ENCODE peak calls at places on chromosome 2, in ten cellular contexts. One of them, this sample, is unnamed.

GRCh38 chr2:88687384-88687783 is 4.1 kb upstream of the RPIA start:
- DNase-seq in GM19239: no peak
- DNase-seq in C1 segment of cervical spinal cord: no peak
- DNase-seq in epithelial cell of prostate: no peak
- DNase-seq in GM23338: no peak
- DNase-seq in H54: no peak
- DNase-seq in GM23248: no peak
- DNase-seq in AG09309: no peak
- DNase-seq in substantia nigra: no peak
- DNase-seq in progenitor cell of endocrine pancreas: no peak
- DNase-seq in this sample: no peak

GRCh38 chr2:29663266-29663665 is 258.1 kb downstream of the ALK start:
- DNase-seq in epithelial cell of prostate: peak
- DNase-seq in GM19239: no peak
- DNase-seq in C1 segment of cervical spinal cord: no peak
- DNase-seq in progenitor cell of endocrine pancreas: no peak
- DNase-seq in H54: no peak
- DNase-seq in AG09309: peak
- DNase-seq in substantia nigra: no peak
- DNase-seq in GM23248: peak
- DNase-seq in GM23338: no peak
- DNase-seq in this sample: peak

GRCh38 chr2:18047896-18048657 is 169.6 kb downstream of the KCNS3 start:
- DNase-seq in substantia nigra: no peak
- DNase-seq in GM19239: no peak
- DNase-seq in progenitor cell of endocrine pancreas: no peak
- DNase-seq in C1 segment of cervical spinal cord: no peak
- DNase-seq in AG09309: peak
- DNase-seq in GM23248: peak
- DNase-seq in GM23338: no peak
- DNase-seq in H54: peak
- DNase-seq in epithelial cell of prostate: peak
- DNase-seq in this sample: no peak

GRCh38 chr2:235493775-235494715 is at the start of gene AGAP1:
- DNase-seq in C1 segment of cervical spinal cord: peak
- DNase-seq in GM19239: peak
- DNase-seq in substantia nigra: peak
- DNase-seq in AG09309: no peak
- DNase-seq in progenitor cell of endocrine pancreas: peak
- DNase-seq in epithelial cell of prostate: no peak
- DNase-seq in GM23338: peak
- DNase-seq in H54: peak
- DNase-seq in GM23248: peak
- DNase-seq in this sample: no peak

GRCh38 chr2:162925595-162925994 is 87.0 kb upstream of the KCNH7 start:
- DNase-seq in progenitor cell of endocrine pancreas: no peak
- DNase-seq in epithelial cell of prostate: no peak
- DNase-seq in H54: no peak
- DNase-seq in C1 segment of cervical spinal cord: no peak
- DNase-seq in GM19239: no peak
- DNase-seq in substantia nigra: no peak
- DNase-seq in AG09309: no peak
- DNase-seq in GM23338: no peak
- DNase-seq in GM23248: no peak
- DNase-seq in this sample: no peak

GRCh38 chr2:127570282-127571250 is 35.1 kb downstream of the MYO7B start:
- DNase-seq in GM19239: no peak
- DNase-seq in AG09309: no peak
- DNase-seq in epithelial cell of prostate: no peak
- DNase-seq in GM23248: peak
- DNase-seq in C1 segment of cervical spinal cord: no peak
- DNase-seq in GM23338: no peak
- DNase-seq in progenitor cell of endocrine pancreas: no peak
- DNase-seq in H54: no peak
- DNase-seq in substantia nigra: no peak
- DNase-seq in this sample: no peak

GRCh38 chr2:50401772-50402653 is 629.9 kb downstream of the NRXN1 start:
- DNase-seq in H54: peak
- DNase-seq in GM23338: peak
- DNase-seq in GM19239: peak
- DNase-seq in substantia nigra: peak
- DNase-seq in progenitor cell of endocrine pancreas: peak
- DNase-seq in GM23248: peak
- DNase-seq in epithelial cell of prostate: peak
- DNase-seq in C1 segment of cervical spinal cord: peak
- DNase-seq in AG09309: no peak
- DNase-seq in this sample: peak

GRCh38 chr2:84963692-84964405 is 7.1 kb upstream of the KCMF1 start:
- DNase-seq in progenitor cell of endocrine pancreas: no peak
- DNase-seq in C1 segment of cervical spinal cord: no peak
- DNase-seq in substantia nigra: no peak
- DNase-seq in epithelial cell of prostate: no peak
- DNase-seq in GM19239: no peak
- DNase-seq in GM23338: no peak
- DNase-seq in GM23248: peak
- DNase-seq in AG09309: no peak
- DNase-seq in H54: no peak
- DNase-seq in this sample: no peak

GRCh38 chr2:240206630-240207029 is 66.2 kb upstream of the OTOS start:
- DNase-seq in GM23248: peak
- DNase-seq in progenitor cell of endocrine pancreas: no peak
- DNase-seq in substantia nigra: no peak
- DNase-seq in AG09309: no peak
- DNase-seq in C1 segment of cervical spinal cord: no peak
- DNase-seq in GM23338: no peak
- DNase-seq in epithelial cell of prostate: no peak
- DNase-seq in H54: no peak
- DNase-seq in GM19239: no peak
- DNase-seq in this sample: no peak

This sample was measured in AG04449.